ENCODE peak calls at places on chromosome 18, in eight cellular contexts. Z, U, W, Y, X, O, D and F are unnamed samples. For H3K4me1, the result is how much of the 10 kb centered on the place peaks cover.

GRCh38 chr18:49651033-49651432 is 89.2 kb downstream of the LIPG start:
- DNase-seq in Z (no peak), U (no peak), W (no peak), Y (no peak), X (no peak), O (no peak), D (no peak), F (no peak)

GRCh38 chr18:31317860-31318259 is at the start of gene DSG1:
- DNase-seq in Z (no peak), U (no peak), W (no peak), Y (no peak), X (no peak), O (no peak), D (no peak), F (no peak)

GRCh38 chr18:79393181-79393598 is 2.5 kb upstream of the NFATC1 start:
- DNase-seq in Z (no peak), U (no peak), W (no peak), Y (peak), X (no peak), O (no peak), D (no peak), F (no peak)

GRCh38 chr18:48036641-48037421 is 106.4 kb upstream of the SMAD2 start:
- DNase-seq in Z (no peak), U (peak), W (no peak), Y (peak), X (no peak), O (no peak), D (no peak), F (no peak)

GRCh38 chr18:45482286-45482685 is 133.0 kb upstream of the SLC14A2 start:
- DNase-seq in Z (no peak), U (no peak), W (no peak), Y (no peak), X (no peak), O (no peak), D (no peak), F (no peak)

GRCh38 chr18:42675810-42676209 is 439.7 kb downstream of the RIT2 start:
- DNase-seq in Z (no peak), U (no peak), W (no peak), Y (no peak), X (no peak), O (no peak), D (no peak), F (no peak)

GRCh38 chr18:3397031-3397750 is 52.8 kb upstream of the TGIF1 start:
- DNase-seq in Z (no peak), U (no peak), W (no peak), Y (no peak), X (no peak), O (no peak), D (no peak), F (no peak)

GRCh38 chr18:49464718-49465598 is 4.5 kb upstream of the DYM start:
- DNase-seq in Z (no peak), U (no peak), W (no peak), Y (no peak), X (peak), O (no peak), D (peak), F (no peak)

GRCh38 chr18:11830585-11830984 is 20.6 kb upstream of the CHMP1B start:
- DNase-seq in Z (no peak), U (no peak), W (no peak), Y (no peak), X (no peak), O (no peak), D (no peak), F (no peak)

GRCh38 chr18:13175754-13176210 is 42.8 kb upstream of the LDLRAD4 start:
- DNase-seq in Z (no peak), U (no peak), W (no peak), Y (no peak), X (no peak), O (no peak), D (no peak), F (no peak)

GRCh38 chr18:51506811-51507210 is 309.3 kb upstream of the MEX3C start:
- DNase-seq in Z (no peak), U (no peak), W (no peak), Y (no peak), X (no peak), O (no peak), D (no peak), F (no peak)

GRCh38 chr18:10139783-10140410 is 226.1 kb downstream of the VAPA start:
- DNase-seq in Z (no peak), U (no peak), W (no peak), Y (no peak), X (no peak), O (no peak), D (peak), F (no peak)

GRCh38 chr18:59468821-59469220 is 109.8 kb upstream of the LMAN1 start:
- DNase-seq in Z (no peak), U (no peak), W (no peak), Y (no peak), X (no peak), O (no peak), D (no peak), F (no peak)

DNA sequence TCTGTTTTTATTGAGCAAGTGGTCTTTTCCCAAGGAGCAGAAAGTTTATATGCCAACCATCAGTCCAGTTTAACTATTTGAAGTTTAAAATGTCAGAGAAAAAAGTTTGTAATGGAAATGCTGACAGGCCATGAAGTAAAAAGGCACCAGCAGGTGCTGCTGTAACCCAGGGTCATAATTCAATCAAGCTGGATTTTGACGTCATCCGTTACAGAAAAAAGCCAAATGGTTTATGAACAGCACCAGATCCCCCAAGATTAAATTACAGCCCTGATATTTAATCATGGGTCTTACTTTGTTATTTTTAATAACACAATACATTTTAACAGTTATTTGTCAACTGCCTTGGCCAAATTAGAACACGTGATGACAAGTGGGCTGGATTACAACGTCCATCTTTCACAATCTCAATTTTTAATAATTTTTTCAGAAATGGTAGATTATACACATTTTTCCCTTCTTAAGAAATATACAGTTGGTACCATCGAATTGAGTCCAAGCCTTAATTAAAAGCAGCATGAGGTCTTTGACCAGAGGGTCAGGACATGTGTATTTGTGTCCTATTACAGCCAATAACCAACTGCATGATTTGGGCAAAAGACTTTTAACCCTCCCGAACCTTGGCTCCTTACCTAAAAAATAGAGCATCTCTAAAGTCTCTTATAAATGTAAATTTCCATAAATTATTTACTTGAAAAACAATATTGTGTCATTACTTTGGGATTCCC is 10.0 kb downstream of the TCF4 start:
- DNase-seq in Z (no peak), U (no peak), W (no peak), Y (no peak), X (no peak), O (no peak), D (no peak), F (no peak)
- H3K4me1 ChIP-seq in Z (under half), U (under half), W (half or more), Y (under half), X (under half), O (under half), D (under half), F (under half)

DNA sequence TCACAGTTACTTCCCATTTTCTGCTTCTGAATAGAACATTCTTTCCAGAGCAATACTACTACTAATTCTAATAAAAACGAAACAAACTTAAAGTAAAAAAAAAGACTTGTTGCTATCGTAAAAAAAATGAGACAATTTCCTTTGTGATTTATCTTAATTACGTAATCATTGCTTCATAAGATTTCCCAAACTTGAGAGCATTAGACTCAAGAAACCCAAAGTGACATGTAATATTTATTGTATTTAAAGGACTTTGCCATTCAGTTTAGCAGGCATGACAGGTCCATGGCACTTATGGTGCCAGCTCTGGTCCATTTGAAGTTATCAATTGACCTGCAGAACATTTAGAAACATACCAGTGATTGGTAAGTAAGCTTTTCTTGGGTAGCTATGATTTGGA is 153.7 kb downstream of the AQP4 start:
- DNase-seq in Z (no peak), U (no peak), W (no peak), Y (no peak), X (no peak), O (no peak), D (no peak), F (peak)
- H3K4me1 ChIP-seq in Z (under half), U (under half), W (under half), Y (under half), X (under half), O (under half), D (under half), F (under half)

DNA sequence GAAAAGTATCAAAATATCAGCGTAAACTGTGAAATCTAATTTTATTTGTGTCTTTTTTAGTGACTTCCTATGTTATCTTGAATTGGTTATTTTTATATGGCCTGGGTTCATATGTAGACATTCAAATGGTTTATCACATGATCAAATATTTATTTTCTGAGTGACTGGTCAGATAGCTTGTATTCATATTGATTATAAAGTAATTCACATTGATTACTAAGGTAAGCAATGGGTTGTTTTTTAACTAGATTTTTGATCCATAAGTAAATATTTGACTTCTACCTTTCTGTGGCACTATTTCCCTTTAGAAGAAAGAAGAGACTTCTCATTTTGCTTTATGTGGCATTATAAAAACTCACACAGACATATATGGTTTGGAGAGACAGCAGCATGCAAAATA is 260.5 kb downstream of the TCF4 start:
- DNase-seq in Z (no peak), U (no peak), W (no peak), Y (no peak), X (no peak), O (no peak), D (no peak), F (no peak)
- H3K4me1 ChIP-seq in Z (half or more), U (under half), W (under half), Y (under half), X (under half), O (under half), D (under half), F (under half)

GRCh38 chr18:55461843-55462242 is 126.1 kb downstream of the TCF4 start:
- DNase-seq in Z (no peak), U (no peak), W (no peak), Y (no peak), X (no peak), O (no peak), D (no peak), F (no peak)
- H3K4me1 ChIP-seq in Z (under half), U (under half), W (under half), Y (under half), X (under half), O (under half), D (under half), F (under half)